ENCODE peak calls at places on chromosomes 13 and 19, in nine cellular contexts. L is endothelial cell, R is AG04450, O is dorsolateral prefrontal cortex, I is fibroblast of villous mesenchyme, K is heart right ventricle, N is stomach, G is lower lobe of right lung, C is HFFc6. Z is an unnamed sample.

GRCh38 chr19:6802336-6803035 is 30.0 kb downstream of the VAV1 start:
- DNase-seq in L (no peak), R (no peak), O (no peak), I (no peak), K (peak), N (peak), G (peak), C (no peak), Z (peak)

GRCh38 chr19:40802300-40803169 is 3.5 kb downstream of the EGLN2 start:
- DNase-seq in L (no peak), R (no peak), O (no peak), I (no peak), K (peak), N (peak), G (no peak), C (no peak), Z (no peak)

GRCh38 chr13:33543089-33543459 is 257.5 kb upstream of the STARD13 start:
- DNase-seq in L (no peak), R (no peak), O (no peak), I (no peak), K (no peak), N (no peak), G (no peak), C (no peak), Z (no peak)

GRCh38 chr13:24228852-24229458 is 68.4 kb downstream of the SPATA13 start:
- DNase-seq in L (peak), R (peak), O (no peak), I (peak), K (no peak), N (no peak), G (no peak), C (peak), Z (peak)

GRCh38 chr13:36965767-36966166 is 33.4 kb downstream of the ALG5 start:
- DNase-seq in L (no peak), R (peak), O (no peak), I (peak), K (no peak), N (no peak), G (no peak), C (peak), Z (no peak)

GRCh38 chr13:21528616-21529015 is 69.5 kb upstream of the ZDHHC20 start:
- DNase-seq in L (no peak), R (no peak), O (no peak), I (peak), K (no peak), N (no peak), G (no peak), C (peak), Z (no peak)

GRCh38 chr13:67877031-67877430 is 646.9 kb upstream of the PCDH9 start:
- DNase-seq in L (no peak), R (no peak), O (no peak), I (no peak), K (no peak), N (no peak), G (no peak), C (no peak), Z (no peak)

GRCh38 chr13:99985243-99985874 is 3.8 kb downstream of the ZIC2 start:
- DNase-seq in L (peak), R (no peak), O (no peak), I (no peak), K (no peak), N (no peak), G (no peak), C (no peak), Z (no peak)

GRCh38 chr13:98397221-98397620 is 179.7 kb downstream of the STK24 start:
- DNase-seq in L (no peak), R (no peak), O (no peak), I (peak), K (no peak), N (no peak), G (no peak), C (no peak), Z (no peak)
- TF ChIP-seq CTCF in L (no peak), R (peak), O (no peak), I (peak), K (no peak), N (no peak), G (peak), C (no peak), Z (no peak)

GRCh38 chr13:105510363-105510762 is 1025.1 kb downstream of the EFNB2 start:
- DNase-seq in L (no peak), R (no peak), O (no peak), I (no peak), K (no peak), N (no peak), G (no peak), C (no peak), Z (no peak)

GRCh38 chr13:105518086-105518485 is 1017.4 kb downstream of the EFNB2 start:
- DNase-seq in L (no peak), R (no peak), O (no peak), I (no peak), K (no peak), N (no peak), G (no peak), C (peak), Z (no peak)

DNA sequence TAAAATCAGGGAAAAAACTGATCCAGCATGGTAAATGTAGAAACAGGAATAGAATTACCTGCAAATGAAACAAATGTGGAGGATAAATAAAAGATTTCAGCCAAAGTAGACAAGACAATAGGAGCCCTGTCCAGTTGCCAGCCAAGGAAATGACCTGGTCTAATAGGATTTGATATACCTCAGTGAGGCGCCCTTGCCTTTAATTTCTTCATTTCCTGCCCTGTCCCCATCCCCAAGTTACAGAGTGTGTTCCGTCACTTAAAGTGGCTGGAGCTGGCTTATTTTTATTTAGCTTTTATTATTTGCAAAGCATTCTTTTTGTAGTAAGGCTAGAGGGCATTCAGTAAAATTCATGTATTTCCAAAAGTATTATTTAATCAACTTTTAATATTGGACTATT is 1022.0 kb downstream of the EFNB2 start:
- DNase-seq in L (no peak), R (no peak), O (no peak), I (no peak), K (no peak), N (no peak), G (no peak), C (no peak), Z (no peak)
- TF ChIP-seq CTCF in L (no peak), R (no peak), O (no peak), I (no peak), K (no peak), N (no peak), G (no peak), C (no peak), Z (no peak)

DNA sequence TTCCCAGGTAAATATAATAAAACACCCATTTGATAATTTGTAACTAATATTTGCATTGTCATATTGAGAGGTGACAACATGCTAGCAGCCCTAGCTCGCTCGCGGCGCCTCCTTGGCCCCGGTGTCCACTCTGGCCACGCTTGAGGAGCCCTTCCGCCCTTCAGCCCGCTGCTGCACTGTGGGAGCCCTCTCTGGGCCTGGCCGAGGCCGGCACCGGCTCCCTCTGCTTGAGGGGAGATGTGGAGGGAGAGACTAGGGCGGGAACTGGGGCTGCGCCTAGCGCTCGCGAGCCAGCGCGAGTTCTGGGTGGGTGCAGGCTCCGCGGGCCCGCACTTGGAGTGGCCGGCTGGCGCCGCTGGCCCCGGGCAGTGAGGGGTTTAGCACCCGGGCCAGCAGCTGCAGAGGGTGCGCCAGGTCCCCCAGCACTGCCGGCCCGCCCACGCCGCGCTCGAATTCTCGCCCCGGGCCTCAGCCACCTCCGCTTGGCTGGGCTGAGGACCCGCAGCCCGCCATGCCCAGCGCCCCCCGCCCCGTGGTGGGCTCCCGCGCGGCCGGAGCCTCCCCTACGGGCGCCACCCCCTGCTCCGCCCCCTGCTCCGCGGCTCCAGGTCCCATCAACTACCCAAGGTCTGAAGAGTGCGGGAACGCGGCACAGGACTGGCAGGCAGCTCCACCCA is 594.4 kb downstream of the SLITRK6 start:
- DNase-seq in L (no peak), R (no peak), O (no peak), I (no peak), K (peak), N (no peak), G (no peak), C (no peak), Z (no peak)
- TF ChIP-seq CTCF in L (no peak), R (no peak), O (no peak), I (no peak), K (no peak), N (no peak), G (no peak), C (no peak), Z (no peak)

GRCh38 chr13:80342541-80343371 is 1.8 kb upstream of the SPRY2 start:
- DNase-seq in L (peak), R (no peak), O (peak), I (peak), K (peak), N (peak), G (peak), C (peak), Z (peak)

GRCh38 chr13:80340643-80341097 is 256 bp downstream of the SPRY2 start:
- DNase-seq in L (no peak), R (no peak), O (no peak), I (peak), K (no peak), N (no peak), G (peak), C (peak), Z (peak)

GRCh38 chr13:80339841-80340642 is 884 bp downstream of the SPRY2 start:
- DNase-seq in L (peak), R (no peak), O (peak), I (peak), K (peak), N (peak), G (peak), C (peak), Z (peak)

GRCh38 chr13:80341771-80342271 is 895 bp upstream of the SPRY2 start:
- DNase-seq in L (peak), R (no peak), O (no peak), I (peak), K (peak), N (no peak), G (peak), C (no peak), Z (peak)

DNA sequence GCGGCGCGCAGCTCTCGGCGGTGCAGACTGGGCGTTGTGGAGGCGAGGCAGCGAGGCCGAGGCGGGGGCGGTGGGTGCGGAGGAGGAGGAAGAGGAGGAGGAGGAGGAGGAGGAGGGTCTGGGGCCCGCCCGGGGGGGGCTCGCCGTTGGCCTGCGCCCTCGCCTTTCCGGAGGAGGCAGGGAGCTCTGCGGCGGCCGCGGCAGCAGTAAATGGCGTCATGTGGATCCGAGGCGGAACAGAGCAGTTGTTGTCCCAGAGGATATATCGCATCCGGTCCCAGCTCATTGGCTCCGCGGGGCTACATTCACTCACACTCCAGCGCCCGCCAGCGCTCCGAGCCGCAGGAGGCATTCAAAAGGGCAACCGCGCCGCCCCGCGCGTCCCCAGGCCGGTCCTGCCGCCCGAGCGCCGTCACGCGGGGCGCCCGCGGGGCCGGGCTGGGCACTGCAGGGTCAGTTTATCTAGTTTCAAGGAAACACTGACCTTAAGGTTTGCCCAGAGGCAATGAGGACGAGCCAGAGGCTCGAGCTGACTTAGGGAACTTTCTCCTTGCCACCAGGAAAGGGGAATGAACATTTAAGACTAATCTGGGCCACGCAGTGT is at the start of gene SPRY2:
- DNase-seq in L (peak), R (peak), O (peak), I (peak), K (peak), N (peak), G (peak), C (peak), Z (peak)
- TF ChIP-seq CTCF in L (no peak), R (no peak), O (peak), I (peak), K (no peak), N (peak), G (peak), C (peak), Z (no peak)

DNA sequence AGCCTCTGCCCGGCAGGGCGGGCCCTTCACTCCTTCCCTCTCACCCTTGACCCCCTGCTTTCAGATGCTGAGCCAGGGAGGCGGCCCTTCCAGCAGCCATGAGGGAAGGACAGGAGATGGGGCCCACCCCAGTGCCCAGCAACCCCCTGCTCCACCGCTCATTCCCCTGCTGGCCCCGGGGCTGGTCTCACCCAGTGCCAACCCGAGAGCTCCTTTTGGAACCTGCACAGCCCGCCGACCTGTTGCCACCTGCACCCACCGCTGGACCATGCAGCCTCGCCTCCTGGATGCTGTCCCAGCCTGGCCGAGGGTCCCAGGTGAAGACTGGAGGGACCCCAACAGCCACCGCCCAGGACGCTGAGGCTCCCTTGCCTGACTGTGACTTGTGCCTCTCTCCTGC is 3.4 kb downstream of the FAM174C start:
- DNase-seq in L (no peak), R (no peak), O (no peak), I (no peak), K (peak), N (no peak), G (no peak), C (no peak), Z (no peak)
- TF ChIP-seq CTCF in L (no peak), R (no peak), O (no peak), I (no peak), K (no peak), N (no peak), G (no peak), C (no peak), Z (no peak)

DNA sequence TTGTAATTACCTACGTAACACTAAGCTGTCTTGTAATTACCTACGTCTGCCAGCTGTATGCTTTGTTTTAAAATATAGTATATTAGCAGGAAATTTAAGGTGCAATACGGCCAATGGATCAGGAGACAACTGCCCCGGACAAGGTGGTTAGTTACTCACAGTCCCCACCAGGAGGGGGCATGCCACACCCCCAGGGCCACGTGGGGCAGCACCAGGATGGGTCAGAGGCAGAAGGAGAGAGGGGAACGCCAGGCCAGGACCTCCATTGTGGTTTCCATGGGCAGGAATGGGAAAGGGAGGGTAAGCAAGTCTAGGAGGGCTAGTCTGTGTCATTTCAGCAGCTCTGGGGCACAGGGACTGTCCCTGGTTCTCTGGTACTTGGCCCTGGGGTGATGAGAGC is 140.1 kb downstream of the URI1 start:
- DNase-seq in L (no peak), R (no peak), O (no peak), I (no peak), K (no peak), N (no peak), G (no peak), C (no peak), Z (no peak)
- TF ChIP-seq CTCF in L (no peak), R (no peak), O (no peak), I (no peak), K (no peak), N (no peak), G (no peak), C (no peak), Z (no peak)

Z was measured in GM20000.